ENCODE peak calls at places on chromosomes 4 and X, in nine cellular contexts. G, M, P, R, O, Q, L, H and T are unnamed samples.
A peak's percentile ranks its signal among the peaks of the same experiment; 100 is the strongest.

GRCh38 chr4:70589785-70590184 is 2.3 kb upstream of the AMBN start:
- DNase-seq in L (no peak), M (no peak), G (no peak), R (no peak), O (no peak), H (no peak), Q (no peak), P (no peak), T (no peak)

GRCh38 chr4:144615182-144615581 is 30.8 kb upstream of the HHIP start:
- DNase-seq in Q (no peak), H (no peak), G (no peak), P (no peak), R (peak; percentile 48), O (no peak), L (no peak), M (no peak), T (no peak)

GRCh38 chrX:102129473-102129872 is 4.0 kb downstream of the TCEAL2 start:
- DNase-seq in H (no peak), P (no peak), O (peak; percentile 34), R (no peak), G (no peak), Q (peak; percentile 4), M (no peak), L (no peak), T (peak; percentile 0)

GRCh38 chr4:15004701-15005301 is 2.5 kb downstream of the CPEB2 start:
- DNase-seq in G (peak; percentile 58), O (peak; percentile 60), P (peak; percentile 90), M (peak; percentile 81), H (peak; percentile 12), L (peak; percentile 93), Q (no peak), R (peak; percentile 80), T (peak; percentile 89)

GRCh38 chr4:82491251-82491960 is 61.0 kb downstream of the ENOPH1 start:
- DNase-seq in P (no peak), L (no peak), M (no peak), Q (no peak), G (no peak), O (no peak), R (no peak), H (no peak), T (no peak)

GRCh38 chr4:7171191-7171900 is 21.0 kb upstream of the SORCS2 start:
- DNase-seq in R (peak; percentile 59), G (no peak), H (no peak), Q (no peak), O (no peak), L (no peak), P (no peak), M (no peak), T (no peak)

GRCh38 chr4:154854362-154854761 is 73.3 kb downstream of the RBM46 start:
- DNase-seq in M (no peak), G (no peak), O (peak; percentile 14), P (no peak), R (peak; percentile 20), Q (no peak), H (no peak), L (no peak), T (no peak)

GRCh38 chr4:185203380-185204237 is at the start of gene CFAP97:
- DNase-seq in O (peak; percentile 84), R (peak; percentile 77), M (peak; percentile 90), G (peak; percentile 77), H (peak; percentile 77), L (peak; percentile 94), P (peak; percentile 92), Q (peak; percentile 55), T (peak; percentile 79)

GRCh38 chrX:153573999-153574398 is 24.9 kb downstream of the CCNQ start:
- DNase-seq in G (no peak), L (no peak), M (no peak), P (no peak), O (no peak), Q (no peak), H (no peak), R (no peak), T (no peak)

GRCh38 chr4:145883173-145883572 is 55.5 kb downstream of the ZNF827 start:
- DNase-seq in H (no peak), L (no peak), R (no peak), M (no peak), Q (no peak), G (no peak), O (no peak), P (no peak), T (no peak)

GRCh38 chrX:155188786-155189185 is 27.5 kb upstream of the VBP1 start:
- DNase-seq in O (peak; percentile 25), H (no peak), G (no peak), M (no peak), P (no peak), Q (no peak), L (no peak), R (no peak), T (no peak)

GRCh38 chr4:181676546-181676945 is 566.7 kb upstream of the TENM3 start:
- DNase-seq in R (peak; percentile 22), M (no peak), G (no peak), L (no peak), P (no peak), Q (no peak), O (no peak), H (no peak), T (no peak)

GRCh38 chr4:49221209-49221608 is 235.1 kb downstream of the CWH43 start:
- DNase-seq in L (peak; percentile 48), Q (no peak), O (no peak), G (no peak), R (no peak), P (no peak), M (no peak), H (no peak), T (no peak)
- H3K9me3 ChIP-seq in L (peaks cover 9% of the 10 kb centered on the region), Q (peaks cover 6% of the 10 kb centered on the region), O (no peaks in the 10 kb centered on the region), G (no peaks in the 10 kb centered on the region), R (peaks cover 42% of the 10 kb centered on the region), P (no peaks in the 10 kb centered on the region), M (no peaks in the 10 kb centered on the region), H (no peaks in the 10 kb centered on the region), T (peaks cover 5% of the 10 kb centered on the region)

GRCh38 chrX:70496491-70496890 is 51.9 kb downstream of the DLG3 start:
- DNase-seq in L (no peak), R (no peak), P (no peak), H (no peak), Q (no peak), G (no peak), M (no peak), O (no peak), T (no peak)
- H3K9me3 ChIP-seq in L (no peaks in the 10 kb centered on the region), R (no peaks in the 10 kb centered on the region), P (no peaks in the 10 kb centered on the region), H (no peaks in the 10 kb centered on the region), Q (no peaks in the 10 kb centered on the region), G (no peaks in the 10 kb centered on the region), M (no peaks in the 10 kb centered on the region), O (no peaks in the 10 kb centered on the region), T (no peaks in the 10 kb centered on the region)

GRCh38 chr4:132269303-132269990 is 879.6 kb upstream of the PCDH10 start:
- DNase-seq in Q (no peak), G (no peak), R (no peak), H (no peak), M (no peak), L (no peak), P (no peak), O (no peak), T (no peak)

GRCh38 chr4:132266374-132266773 is 882.7 kb upstream of the PCDH10 start:
- DNase-seq in G (no peak), R (no peak), O (peak; percentile 93), M (no peak), Q (no peak), L (no peak), H (no peak), P (no peak), T (no peak)
- H3K9me3 ChIP-seq in G (no peaks in the 10 kb centered on the region), R (no peaks in the 10 kb centered on the region), O (no peaks in the 10 kb centered on the region), M (no peaks in the 10 kb centered on the region), Q (no peaks in the 10 kb centered on the region), L (no peaks in the 10 kb centered on the region), H (no peaks in the 10 kb centered on the region), P (peaks cover 5% of the 10 kb centered on the region), T (no peaks in the 10 kb centered on the region)

GRCh38 chr4:107444-108429 is 16.6 kb upstream of the ZNF718 start:
- DNase-seq in R (no peak), M (no peak), O (no peak), L (no peak), H (no peak), G (peak; percentile 13), P (no peak), Q (no peak), T (no peak)
- H3K9me3 ChIP-seq in R (peaks cover 49% of the 10 kb centered on the region), M (no peaks in the 10 kb centered on the region), O (no peaks in the 10 kb centered on the region), L (peaks cover 27% of the 10 kb centered on the region), H (peaks cover 13% of the 10 kb centered on the region), G (peaks cover 52% of the 10 kb centered on the region), P (peaks cover 32% of the 10 kb centered on the region), Q (peaks cover 13% of the 10 kb centered on the region), T (no peaks in the 10 kb centered on the region)